ENCODE peak calls at places on chromosome 6, in five cellular contexts. One of them, this sample, is unnamed.
A peak's percentile ranks its signal among the peaks of the same experiment; 100 is the strongest.

GRCh38 chr6:46324706-46325105 is 153.9 kb upstream of the ENPP5 start:
- DNase-seq in stimulated activated naive CD8-positive, alpha-beta T cell treated with anti-CD3 and anti-CD28 coated beads, Interleukin-15, Interleukin-2, amounts not matched to agents 100 U/mL and 50 U/mL, for 24 hours: no peak
- DNase-seq in anterior cingulate cortex: no peak
- DNase-seq in fibroblast of the conjunctiva: no peak
- DNase-seq in OCI-LY7: no peak
- DNase-seq in this sample: no peak

GRCh38 chr6:163731215-163732013 is 316.9 kb downstream of the QKI start:
- DNase-seq in stimulated activated naive CD8-positive, alpha-beta T cell treated with anti-CD3 and anti-CD28 coated beads, Interleukin-15, Interleukin-2, amounts not matched to agents 100 U/mL and 50 U/mL, for 24 hours: no peak
- DNase-seq in anterior cingulate cortex: no peak
- DNase-seq in fibroblast of the conjunctiva: no peak
- DNase-seq in OCI-LY7: no peak
- DNase-seq in this sample: no peak

GRCh38 chr6:149513915-149514314 is 29.1 kb upstream of the ZC3H12D start:
- DNase-seq in stimulated activated naive CD8-positive, alpha-beta T cell treated with anti-CD3 and anti-CD28 coated beads, Interleukin-15, Interleukin-2, amounts not matched to agents 100 U/mL and 50 U/mL, for 24 hours: no peak
- DNase-seq in anterior cingulate cortex: no peak
- DNase-seq in fibroblast of the conjunctiva: no peak
- DNase-seq in OCI-LY7: no peak
- DNase-seq in this sample: no peak

GRCh38 chr6:24690561-24690960 is 23.7 kb downstream of the ACOT13 start:
- DNase-seq in stimulated activated naive CD8-positive, alpha-beta T cell treated with anti-CD3 and anti-CD28 coated beads, Interleukin-15, Interleukin-2, amounts not matched to agents 100 U/mL and 50 U/mL, for 24 hours: no peak
- DNase-seq in anterior cingulate cortex: no peak
- DNase-seq in fibroblast of the conjunctiva: no peak
- DNase-seq in OCI-LY7: no peak
- DNase-seq in this sample: no peak

GRCh38 chr6:10588562-10589428 is 67.6 kb downstream of the GCNT2 start:
- DNase-seq in stimulated activated naive CD8-positive, alpha-beta T cell treated with anti-CD3 and anti-CD28 coated beads, Interleukin-15, Interleukin-2, amounts not matched to agents 100 U/mL and 50 U/mL, for 24 hours: no peak
- DNase-seq in anterior cingulate cortex: no peak
- DNase-seq in fibroblast of the conjunctiva: no peak
- DNase-seq in OCI-LY7: no peak
- DNase-seq in this sample: no peak

GRCh38 chr6:166476061-166476591 is 93.4 kb upstream of the MPC1 start:
- DNase-seq in stimulated activated naive CD8-positive, alpha-beta T cell treated with anti-CD3 and anti-CD28 coated beads, Interleukin-15, Interleukin-2, amounts not matched to agents 100 U/mL and 50 U/mL, for 24 hours: no peak
- DNase-seq in anterior cingulate cortex: no peak
- DNase-seq in fibroblast of the conjunctiva: no peak
- DNase-seq in OCI-LY7: no peak
- DNase-seq in this sample: no peak

GRCh38 chr6:109503327-109504224 is 20.6 kb upstream of the ZBTB24 start:
- DNase-seq in stimulated activated naive CD8-positive, alpha-beta T cell treated with anti-CD3 and anti-CD28 coated beads, Interleukin-15, Interleukin-2, amounts not matched to agents 100 U/mL and 50 U/mL, for 24 hours: no peak
- DNase-seq in anterior cingulate cortex: no peak
- DNase-seq in fibroblast of the conjunctiva: no peak
- DNase-seq in OCI-LY7: no peak
- DNase-seq in this sample: no peak

GRCh38 chr6:63576985-63577712 is 4.9 kb downstream of the LOC128125822 start:
- DNase-seq in stimulated activated naive CD8-positive, alpha-beta T cell treated with anti-CD3 and anti-CD28 coated beads, Interleukin-15, Interleukin-2, amounts not matched to agents 100 U/mL and 50 U/mL, for 24 hours: no peak
- DNase-seq in anterior cingulate cortex: no peak
- DNase-seq in fibroblast of the conjunctiva: no peak
- DNase-seq in OCI-LY7: no peak
- DNase-seq in this sample: no peak

GRCh38 chr6:14060971-14061370 is 56.6 kb upstream of the CD83 start:
- DNase-seq in stimulated activated naive CD8-positive, alpha-beta T cell treated with anti-CD3 and anti-CD28 coated beads, Interleukin-15, Interleukin-2, amounts not matched to agents 100 U/mL and 50 U/mL, for 24 hours: no peak
- DNase-seq in anterior cingulate cortex: no peak
- DNase-seq in fibroblast of the conjunctiva: no peak
- DNase-seq in OCI-LY7: no peak
- DNase-seq in this sample: no peak

GRCh38 chr6:21873562-21873961 is 280.0 kb downstream of the SOX4 start:
- DNase-seq in stimulated activated naive CD8-positive, alpha-beta T cell treated with anti-CD3 and anti-CD28 coated beads, Interleukin-15, Interleukin-2, amounts not matched to agents 100 U/mL and 50 U/mL, for 24 hours: no peak
- DNase-seq in anterior cingulate cortex: no peak
- DNase-seq in fibroblast of the conjunctiva: peak; percentile 29
- DNase-seq in OCI-LY7: no peak
- DNase-seq in this sample: no peak

GRCh38 chr6:166624275-166624674 is 2.8 kb downstream of the RPS6KA2 start:
- DNase-seq in stimulated activated naive CD8-positive, alpha-beta T cell treated with anti-CD3 and anti-CD28 coated beads, Interleukin-15, Interleukin-2, amounts not matched to agents 100 U/mL and 50 U/mL, for 24 hours: no peak
- DNase-seq in anterior cingulate cortex: no peak
- DNase-seq in fibroblast of the conjunctiva: peak; percentile 93
- DNase-seq in OCI-LY7: peak; percentile 14
- DNase-seq in this sample: no peak

GRCh38 chr6:34189806-34190503 is 44.1 kb upstream of the GRM4 start:
- DNase-seq in stimulated activated naive CD8-positive, alpha-beta T cell treated with anti-CD3 and anti-CD28 coated beads, Interleukin-15, Interleukin-2, amounts not matched to agents 100 U/mL and 50 U/mL, for 24 hours: peak; percentile 33
- DNase-seq in anterior cingulate cortex: no peak
- DNase-seq in fibroblast of the conjunctiva: no peak
- DNase-seq in OCI-LY7: peak; percentile 68
- DNase-seq in this sample: peak; percentile 46

GRCh38 chr6:129890164-129890563 is 29.0 kb upstream of the TMEM244 start:
- DNase-seq in stimulated activated naive CD8-positive, alpha-beta T cell treated with anti-CD3 and anti-CD28 coated beads, Interleukin-15, Interleukin-2, amounts not matched to agents 100 U/mL and 50 U/mL, for 24 hours: no peak
- DNase-seq in anterior cingulate cortex: no peak
- DNase-seq in fibroblast of the conjunctiva: no peak
- DNase-seq in OCI-LY7: no peak
- DNase-seq in this sample: no peak

GRCh38 chr6:20811112-20811746 is 277.0 kb downstream of the CDKAL1 start:
- DNase-seq in stimulated activated naive CD8-positive, alpha-beta T cell treated with anti-CD3 and anti-CD28 coated beads, Interleukin-15, Interleukin-2, amounts not matched to agents 100 U/mL and 50 U/mL, for 24 hours: peak; percentile 6
- DNase-seq in anterior cingulate cortex: no peak
- DNase-seq in fibroblast of the conjunctiva: peak; percentile 96
- DNase-seq in OCI-LY7: no peak
- DNase-seq in this sample: no peak

GRCh38 chr6:156789081-156789943 is 12.1 kb downstream of the ARID1B start:
- DNase-seq in stimulated activated naive CD8-positive, alpha-beta T cell treated with anti-CD3 and anti-CD28 coated beads, Interleukin-15, Interleukin-2, amounts not matched to agents 100 U/mL and 50 U/mL, for 24 hours: no peak
- DNase-seq in anterior cingulate cortex: no peak
- DNase-seq in fibroblast of the conjunctiva: no peak
- DNase-seq in OCI-LY7: no peak
- DNase-seq in this sample: no peak

GRCh38 chr6:91681341-91681740 is 1094.5 kb upstream of the MAP3K7 start:
- DNase-seq in stimulated activated naive CD8-positive, alpha-beta T cell treated with anti-CD3 and anti-CD28 coated beads, Interleukin-15, Interleukin-2, amounts not matched to agents 100 U/mL and 50 U/mL, for 24 hours: no peak
- DNase-seq in anterior cingulate cortex: no peak
- DNase-seq in fibroblast of the conjunctiva: no peak
- DNase-seq in OCI-LY7: no peak
- DNase-seq in this sample: no peak

GRCh38 chr6:94636780-94637385 is 940.5 kb upstream of the MANEA start:
- DNase-seq in stimulated activated naive CD8-positive, alpha-beta T cell treated with anti-CD3 and anti-CD28 coated beads, Interleukin-15, Interleukin-2, amounts not matched to agents 100 U/mL and 50 U/mL, for 24 hours: no peak
- DNase-seq in anterior cingulate cortex: no peak
- DNase-seq in fibroblast of the conjunctiva: no peak
- DNase-seq in OCI-LY7: peak; percentile 1
- DNase-seq in this sample: no peak

GRCh38 chr6:159061805-159062563 is 17.2 kb upstream of the TAGAP start:
- DNase-seq in stimulated activated naive CD8-positive, alpha-beta T cell treated with anti-CD3 and anti-CD28 coated beads, Interleukin-15, Interleukin-2, amounts not matched to agents 100 U/mL and 50 U/mL, for 24 hours: no peak
- DNase-seq in anterior cingulate cortex: no peak
- DNase-seq in fibroblast of the conjunctiva: no peak
- DNase-seq in OCI-LY7: peak; percentile 56
- DNase-seq in this sample: no peak

GRCh38 chr6:13278184-13278583 is 50.2 kb downstream of the TBC1D7 start:
- DNase-seq in stimulated activated naive CD8-positive, alpha-beta T cell treated with anti-CD3 and anti-CD28 coated beads, Interleukin-15, Interleukin-2, amounts not matched to agents 100 U/mL and 50 U/mL, for 24 hours: peak; percentile 31
- DNase-seq in anterior cingulate cortex: no peak
- DNase-seq in fibroblast of the conjunctiva: no peak
- DNase-seq in OCI-LY7: peak; percentile 70
- DNase-seq in this sample: no peak

GRCh38 chr6:2890981-2891767 is 11.9 kb downstream of the SERPINB9 start:
- DNase-seq in stimulated activated naive CD8-positive, alpha-beta T cell treated with anti-CD3 and anti-CD28 coated beads, Interleukin-15, Interleukin-2, amounts not matched to agents 100 U/mL and 50 U/mL, for 24 hours: no peak
- DNase-seq in anterior cingulate cortex: no peak
- DNase-seq in fibroblast of the conjunctiva: no peak
- DNase-seq in OCI-LY7: peak; percentile 72
- DNase-seq in this sample: no peak

GRCh38 chr6:129683606-129684322 is 26.2 kb downstream of the ARHGAP18 start:
- DNase-seq in stimulated activated naive CD8-positive, alpha-beta T cell treated with anti-CD3 and anti-CD28 coated beads, Interleukin-15, Interleukin-2, amounts not matched to agents 100 U/mL and 50 U/mL, for 24 hours: peak; percentile 63
- DNase-seq in anterior cingulate cortex: no peak
- DNase-seq in fibroblast of the conjunctiva: peak; percentile 95
- DNase-seq in OCI-LY7: peak; percentile 82
- DNase-seq in this sample: peak; percentile 51

GRCh38 chr6:168479421-168479820 is 38.4 kb downstream of the SMOC2 start:
- DNase-seq in stimulated activated naive CD8-positive, alpha-beta T cell treated with anti-CD3 and anti-CD28 coated beads, Interleukin-15, Interleukin-2, amounts not matched to agents 100 U/mL and 50 U/mL, for 24 hours: no peak
- DNase-seq in anterior cingulate cortex: no peak
- DNase-seq in fibroblast of the conjunctiva: no peak
- DNase-seq in OCI-LY7: no peak
- DNase-seq in this sample: no peak

This sample was measured in activated T-cell treated with anti-CD3 and anti-CD28 coated beads, Interleukin-2, amount 50 U/mL, for 48 hours.